ENCODE peak calls at places on chromosome 7, in six cellular contexts. U, J, S, O, E and V are unnamed samples.

GRCh38 chr7:67019562-67020390 is 23.1 kb downstream of the TYW1 start:
- DNase-seq in O (peak), U (no peak), E (no peak), S (no peak), J (peak), V (no peak)

GRCh38 chr7:5670173-5670933 is 111.1 kb downstream of the RNF216 start:
- DNase-seq in E (no peak), S (no peak), O (no peak), J (peak), U (no peak), V (no peak)

GRCh38 chr7:1418505-1419309 is 40.6 kb downstream of the MICALL2 start:
- DNase-seq in U (peak), E (peak), S (no peak), O (peak), J (peak), V (peak)

GRCh38 chr7:37977243-37977642 is 56.8 kb downstream of the EPDR1 start:
- DNase-seq in E (no peak), U (no peak), O (no peak), J (peak), S (no peak), V (no peak)

GRCh38 chr7:29891766-29892165 is 85.5 kb downstream of the WIPF3 start:
- DNase-seq in O (no peak), E (no peak), U (no peak), J (no peak), S (no peak), V (no peak)

GRCh38 chr7:155269766-155270585 is 27.7 kb upstream of the INSIG1 start:
- DNase-seq in U (peak), O (no peak), E (no peak), S (no peak), J (no peak), V (no peak)

GRCh38 chr7:116524609-116525297 is at the start of gene CAV1:
- DNase-seq in U (peak), J (no peak), E (peak), S (no peak), O (no peak), V (peak)

GRCh38 chr7:96097802-96098201 is 224.1 kb downstream of the SLC25A13 start:
- DNase-seq in O (no peak), J (no peak), U (no peak), S (no peak), E (no peak), V (no peak)

GRCh38 chr7:19575909-19576557 is 132.8 kb downstream of the POLR1F start:
- DNase-seq in O (no peak), U (no peak), E (no peak), J (no peak), S (no peak), V (no peak)

GRCh38 chr7:157585113-157585861 is 248.5 kb downstream of the DNAJB6 start:
- DNase-seq in E (no peak), O (no peak), J (no peak), S (no peak), U (peak), V (no peak)

GRCh38 chr7:29500719-29501118 is 62.9 kb upstream of the PRR15 start:
- DNase-seq in E (no peak), S (no peak), O (no peak), J (no peak), U (peak), V (no peak)